ENCODE peak calls at places on chromosomes 11 and 22, in five cellular contexts. D is H9, H is mesenchymal stem cell, E is mesendoderm, S is IMR-90. Z is an unnamed sample. For H3K79me1, the result is how much of the 10 kb centered on the place peaks cover.

GRCh38 chr11:112273066-112273465 is 12.4 kb upstream of the PLET1 start:
- DNase-seq in D (no peak), H (no peak), E (no peak), S (no peak), Z (no peak)

GRCh38 chr11:1335811-1336761 is 26.7 kb upstream of the TOLLIP start:
- DNase-seq in D (peak), H (peak), E (peak), S (peak), Z (peak)

GRCh38 chr11:2950825-2951224 is 21.6 kb upstream of the PHLDA2 start:
- DNase-seq in D (no peak), H (peak), E (no peak), S (peak), Z (no peak)

GRCh38 chr11:125110996-125111340 is 458 bp downstream of the TMEM218 start:
- DNase-seq in D (no peak), H (no peak), E (peak), S (no peak), Z (no peak)

GRCh38 chr22:26322179-26322905 is 106.7 kb upstream of the ASPHD2 start:
- DNase-seq in D (no peak), H (peak), E (peak), S (peak), Z (no peak)

GRCh38 chr11:36385121-36385530 is 89.0 kb downstream of the PRR5L start:
- DNase-seq in D (no peak), H (peak), E (no peak), S (peak), Z (no peak)

GRCh38 chr11:77879218-77879617 is 58.3 kb downstream of the AAMDC start:
- DNase-seq in D (no peak), H (peak), E (no peak), S (peak), Z (no peak)

GRCh38 chr11:70049045-70049444 is 29.1 kb upstream of the ANO1 start:
- DNase-seq in D (peak), H (no peak), E (no peak), S (no peak), Z (no peak)

GRCh38 chr11:67120881-67121710 is 2.0 kb downstream of the KDM2A start:
- DNase-seq in D (no peak), H (peak), E (no peak), S (peak), Z (no peak)

GRCh38 chr22:27472975-27473374 is 328.6 kb downstream of the MN1 start:
- DNase-seq in D (no peak), H (no peak), E (peak), S (no peak), Z (no peak)

GRCh38 chr22:26086359-26086758 is 82.9 kb upstream of the SEZ6L start:
- DNase-seq in D (no peak), H (no peak), E (peak), S (no peak), Z (no peak)

GRCh38 chr11:47234669-47235075 is 13.9 kb downstream of the ACP2 start:
- DNase-seq in D (no peak), H (no peak), E (no peak), S (peak), Z (no peak)

GRCh38 chr22:30000566-30000965 is 79.7 kb upstream of the HORMAD2 start:
- DNase-seq in D (no peak), H (peak), E (no peak), S (peak), Z (no peak)

GRCh38 chr22:47247609-47248240 is 485.3 kb downstream of the TBC1D22A start:
- DNase-seq in D (no peak), H (no peak), E (no peak), S (no peak), Z (no peak)

GRCh38 chr22:37267128-37267587 is 15.2 kb upstream of the CYTH4 start:
- DNase-seq in D (peak), H (peak), E (peak), S (no peak), Z (peak)

GRCh38 chr11:115869780-115870431 is 365.7 kb upstream of the CADM1 start:
- DNase-seq in D (peak), H (peak), E (peak), S (peak), Z (no peak)

GRCh38 chr11:64447717-64448598 is 89.0 kb downstream of the RPS6KA4 start:
- DNase-seq in D (peak), H (peak), E (peak), S (peak), Z (no peak)

GRCh38 chr22:19174106-19175025 is 4.2 kb downstream of the SLC25A1 start:
- DNase-seq in D (peak), H (peak), E (peak), S (peak), Z (no peak)

GRCh38 chr22:44389926-44390925 is 77.5 kb upstream of the SHISAL1 start:
- DNase-seq in D (no peak), H (no peak), E (no peak), S (no peak), Z (no peak)

DNA sequence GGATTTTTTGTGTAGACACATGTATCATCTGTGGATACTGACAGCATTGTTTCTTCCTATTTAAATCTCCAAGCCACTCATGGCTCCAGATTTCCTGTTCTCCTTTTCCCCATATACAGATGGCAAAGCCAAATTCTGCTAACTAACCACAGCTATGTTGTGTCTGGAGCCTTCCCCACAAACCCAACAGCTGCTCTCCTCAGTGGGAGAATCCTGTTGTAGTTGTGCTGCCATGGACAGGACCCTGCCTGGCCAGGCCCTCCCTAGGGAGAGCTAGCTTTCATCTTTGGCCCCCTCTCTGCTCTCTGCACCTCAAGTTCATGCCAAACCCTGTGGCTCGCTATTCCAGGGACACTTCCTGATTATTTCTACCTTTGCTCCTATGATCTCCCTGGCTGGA is 106.4 kb upstream of the CCDC90B start:
- DNase-seq in D (no peak), H (no peak), E (no peak), S (no peak), Z (no peak)
- H3K18ac ChIP-seq in D (no peak), H (no peak), E (no peak), S (no peak), Z (no peak)

GRCh38 chr22:31243339-31244043 is 31.4 kb downstream of the LIMK2 start:
- DNase-seq in D (no peak), H (no peak), E (peak), S (no peak), Z (no peak)

GRCh38 chr22:31244943-31245451 is 32.9 kb downstream of the LIMK2 start:
- DNase-seq in D (no peak), H (no peak), E (no peak), S (no peak), Z (no peak)

GRCh38 chr22:31246687-31247086 is 34.6 kb downstream of the LIMK2 start:
- DNase-seq in D (no peak), H (no peak), E (no peak), S (no peak), Z (no peak)

GRCh38 chr22:31241936-31242335 is 29.8 kb downstream of the LIMK2 start:
- DNase-seq in D (no peak), H (peak), E (peak), S (peak), Z (no peak)

DNA sequence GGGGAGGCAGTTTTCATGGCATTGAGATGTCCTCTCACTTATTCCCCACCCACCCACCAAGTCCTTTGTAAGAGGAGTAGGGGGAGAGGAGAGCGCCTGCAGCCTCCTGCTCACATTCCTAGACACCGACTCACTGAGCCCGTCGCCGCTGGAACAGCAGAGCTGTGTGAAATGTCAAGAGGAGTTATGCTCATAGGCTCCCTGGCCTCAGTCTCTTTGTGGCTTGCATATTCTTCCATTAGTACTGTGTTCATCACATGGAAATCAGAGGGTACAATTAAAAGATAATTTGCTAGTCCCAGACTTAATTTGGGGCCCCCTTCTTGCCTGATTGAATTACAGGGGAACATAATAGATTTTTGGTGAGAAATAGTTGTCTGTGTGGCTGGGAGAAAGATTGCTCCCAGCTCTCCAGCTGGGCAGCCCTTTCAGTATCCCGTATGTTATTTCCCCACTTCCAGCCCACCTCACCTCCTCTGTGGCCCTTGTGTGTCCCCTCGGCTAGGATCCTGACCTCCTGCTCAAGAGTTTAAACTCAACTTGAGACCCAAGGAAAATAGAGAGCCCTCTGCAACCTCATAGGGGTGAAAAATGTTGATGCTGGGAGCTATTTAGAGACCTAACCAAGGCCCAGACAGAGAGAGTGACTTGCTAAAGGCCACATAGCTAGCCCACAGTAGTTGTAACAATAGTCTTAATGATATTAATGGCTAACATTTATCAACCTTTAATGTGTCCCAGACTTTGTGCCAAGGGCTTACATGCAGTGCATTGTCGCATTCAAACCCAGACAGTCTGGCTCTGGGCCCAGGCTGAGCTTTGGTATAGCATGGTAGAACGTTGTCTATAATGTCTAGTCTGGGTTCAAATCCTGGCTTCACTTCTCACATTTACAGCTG is 32.2 kb downstream of the LIMK2 start:
- DNase-seq in D (peak), H (peak), E (peak), S (peak), Z (no peak)
- H3K79me1 ChIP-seq in D (under half), H (under half), E (under half), S (half or more), Z (under half)

GRCh38 chr11:121198491-121198890 is 94.1 kb upstream of the SC5D start:
- DNase-seq in D (peak), H (no peak), E (peak), S (no peak), Z (no peak)
- H3K18ac ChIP-seq in D (no peak), H (no peak), E (no peak), S (no peak), Z (no peak)

GRCh38 chr11:7493670-7494069 is 8.4 kb downstream of the OLFML1 start:
- DNase-seq in D (no peak), H (no peak), E (no peak), S (no peak), Z (no peak)

GRCh38 chr11:7490535-7490934 is 5.2 kb downstream of the OLFML1 start:
- DNase-seq in D (no peak), H (no peak), E (no peak), S (no peak), Z (no peak)

GRCh38 chr11:7492253-7492652 is 6.9 kb downstream of the OLFML1 start:
- DNase-seq in D (no peak), H (no peak), E (no peak), S (no peak), Z (no peak)

GRCh38 chr11:7495997-7496545 is 10.8 kb downstream of the OLFML1 start:
- DNase-seq in D (no peak), H (no peak), E (no peak), S (no peak), Z (no peak)

DNA sequence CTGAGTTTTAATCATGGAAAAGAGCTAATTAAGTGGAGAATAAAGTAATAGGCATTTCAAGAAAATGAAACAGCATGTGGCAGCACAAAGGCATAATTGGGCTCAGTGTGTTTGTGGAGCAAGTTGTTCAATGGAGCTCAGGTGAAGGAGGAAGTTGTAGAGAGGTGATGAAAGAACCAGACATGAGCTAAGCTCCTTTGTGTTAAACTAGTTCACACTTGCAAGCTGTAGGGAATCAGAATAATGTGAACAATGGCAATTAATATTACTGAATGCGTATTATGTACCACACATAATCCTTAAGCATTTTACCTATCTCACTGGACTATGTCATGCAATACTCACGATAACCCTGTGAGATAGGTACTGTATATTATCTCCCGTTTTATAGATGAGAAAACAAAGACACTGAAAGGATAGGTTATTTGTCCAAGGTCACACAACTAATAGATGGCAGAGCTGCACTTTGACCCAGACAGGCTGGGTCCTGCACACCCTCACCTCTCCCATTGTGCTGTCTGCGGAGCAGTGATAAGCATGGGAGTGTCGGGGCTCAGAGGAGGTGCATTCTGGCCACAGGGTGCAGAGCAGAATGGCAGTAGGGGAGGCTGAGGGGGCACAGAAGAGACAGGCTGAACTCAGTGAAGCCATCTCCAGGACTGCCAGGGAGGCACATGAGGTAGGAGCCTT is 8.9 kb downstream of the OLFML1 start:
- DNase-seq in D (no peak), H (no peak), E (no peak), S (no peak), Z (no peak)
- H3K79me1 ChIP-seq in D (under half), H (under half), E (under half), S (under half), Z (under half)

DNA sequence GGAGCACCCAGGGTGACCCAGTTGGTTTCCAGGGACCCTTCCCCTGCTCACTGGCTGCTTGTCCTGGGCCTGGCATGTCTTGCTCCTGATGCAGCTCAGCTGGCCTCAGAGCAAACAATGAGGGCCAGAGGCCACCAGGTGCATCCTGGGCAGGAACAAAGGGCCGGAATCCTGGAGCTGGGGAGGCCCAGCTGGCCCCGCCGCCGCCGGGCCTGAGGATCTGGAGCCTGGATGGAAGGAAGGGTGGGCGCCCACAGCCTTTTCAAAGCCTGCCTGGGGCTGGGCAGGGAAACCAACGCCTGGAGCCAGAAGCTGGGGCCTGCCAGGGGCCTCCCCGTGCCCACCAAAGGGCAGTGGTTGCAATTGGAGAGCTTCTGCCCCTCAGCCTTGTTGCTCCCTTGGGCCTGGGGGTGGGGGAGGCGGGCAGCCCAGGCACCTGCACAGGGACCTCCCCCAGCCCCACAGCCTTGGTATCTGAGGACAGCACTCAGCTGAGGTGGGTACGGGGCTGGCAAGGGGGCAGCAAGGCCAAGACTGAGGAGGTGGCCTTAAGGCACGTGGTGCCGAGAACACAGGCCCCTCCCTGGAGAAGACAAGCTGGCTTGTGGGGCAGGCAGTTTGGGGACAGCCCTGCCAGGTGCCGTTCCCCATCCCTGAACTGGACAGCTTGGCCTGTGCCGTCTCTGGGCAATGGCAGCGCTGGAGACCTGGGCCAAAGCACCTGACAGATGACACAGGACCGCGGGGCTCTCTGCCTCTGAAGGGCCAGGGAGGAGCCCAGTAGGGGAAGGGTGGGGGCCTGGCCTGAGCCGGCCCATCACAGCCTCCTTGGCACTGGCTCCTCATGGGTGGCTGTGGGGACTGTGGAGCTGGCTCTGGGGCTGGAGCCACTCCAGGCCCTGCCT is 7.1 kb upstream of the ADORA2A start:
- DNase-seq in D (no peak), H (no peak), E (no peak), S (no peak), Z (peak)
- H3K18ac ChIP-seq in D (no peak), H (peak), E (no peak), S (no peak), Z (peak)

GRCh38 chr11:20031155-20032001 is 128.9 kb downstream of the DBX1 start:
- DNase-seq in D (peak), H (peak), E (peak), S (peak), Z (no peak)

GRCh38 chr11:20034941-20035340 is 125.3 kb downstream of the DBX1 start:
- DNase-seq in D (no peak), H (no peak), E (no peak), S (no peak), Z (no peak)

GRCh38 chr11:20032127-20032526 is 128.1 kb downstream of the DBX1 start:
- DNase-seq in D (no peak), H (no peak), E (no peak), S (no peak), Z (no peak)

GRCh38 chr11:20033806-20034205 is 126.5 kb downstream of the DBX1 start:
- DNase-seq in D (no peak), H (no peak), E (no peak), S (no peak), Z (no peak)

GRCh38 chr11:20032577-20033265 is 127.6 kb downstream of the DBX1 start:
- DNase-seq in D (no peak), H (no peak), E (no peak), S (no peak), Z (no peak)
- H3K79me1 ChIP-seq in D (under half), H (under half), E (under half), S (half or more), Z (under half)

GRCh38 chr11:44507491-44507890 is 58.0 kb upstream of the CD82 start:
- DNase-seq in D (no peak), H (no peak), E (no peak), S (no peak), Z (no peak)

GRCh38 chr11:44507896-44508440 is 57.5 kb upstream of the CD82 start:
- DNase-seq in D (no peak), H (no peak), E (no peak), S (no peak), Z (no peak)

GRCh38 chr11:44506375-44507016 is 59.0 kb upstream of the CD82 start:
- DNase-seq in D (no peak), H (no peak), E (peak), S (no peak), Z (no peak)

GRCh38 chr11:44509291-44509690 is 56.2 kb upstream of the CD82 start:
- DNase-seq in D (no peak), H (no peak), E (peak), S (no peak), Z (peak)

GRCh38 chr11:44510372-44510771 is 55.1 kb upstream of the CD82 start:
- DNase-seq in D (no peak), H (no peak), E (no peak), S (no peak), Z (no peak)
- H3K18ac ChIP-seq in D (no peak), H (no peak), E (no peak), S (no peak), Z (peak)

Z was measured in neuronal stem cell.